ENCODE peak calls at places on chromosomes 3 and 15, in four cellular contexts. V is fibroblast of mammary gland, E is fibroblast of pulmonary artery, M is T-helper 17 cell. W is an unnamed sample.

GRCh38 chr15:56053046-56053400 is 59.6 kb upstream of the NEDD4 start:
- DNase-seq in M (no peak), V (no peak), E (no peak), W (no peak)

GRCh38 chr3:125647318-125648014 is 52.2 kb upstream of the OSBPL11 start:
- DNase-seq in M (no peak), E (no peak), V (no peak), W (peak)

GRCh38 chr3:107810195-107811071 is 280.4 kb downstream of the CD47 start:
- DNase-seq in E (no peak), V (peak), M (no peak), W (no peak)

GRCh38 chr3:110791971-110792370 is 279.6 kb upstream of the NECTIN3 start:
- DNase-seq in E (no peak), V (no peak), M (no peak), W (no peak)

GRCh38 chr3:186257866-186258265 is 104.2 kb downstream of the DGKG start:
- DNase-seq in M (no peak), E (peak), V (peak), W (no peak)

GRCh38 chr3:181711325-181712135 is at the start of gene SOX2:
- DNase-seq in M (no peak), E (peak), V (peak), W (no peak)

GRCh38 chr3:14366233-14366632 is 36.2 kb upstream of the SLC6A6 start:
- DNase-seq in E (no peak), V (no peak), M (no peak), W (no peak)

GRCh38 chr3:66661628-66662027 is 160.8 kb upstream of the LRIG1 start:
- DNase-seq in V (no peak), M (no peak), E (no peak), W (no peak)

GRCh38 chr3:24479816-24480215 is 14.8 kb downstream of the THRB start:
- DNase-seq in E (no peak), V (no peak), M (no peak), W (no peak)

GRCh38 chr15:83112233-83112958 is 5.0 kb downstream of the TM6SF1 start:
- DNase-seq in V (peak), E (peak), M (no peak), W (no peak)

GRCh38 chr3:186014866-186015265 is 77.1 kb upstream of the TRA2B start:
- DNase-seq in V (no peak), E (no peak), M (no peak), W (no peak)

W was measured in Peyer's patch.